ENCODE peak calls at places on chromosome 10, in seven cellular contexts. F is GM23248, O is neuronal stem cell, S is IMR-90, V is fibroblast of lung, A is mammary epithelial cell, Q is mesenchymal stem cell. K is an unnamed sample.
A peak's percentile ranks its signal among the peaks of the same experiment; 100 is the strongest.

GRCh38 chr10:12194752-12195271 is 879 bp downstream of the NUDT5 start:
- DNase-seq in O (no peak), F (peak; percentile 66), Q (peak; percentile 70), A (peak; percentile 41), V (peak; percentile 55), S (peak; percentile 31), K (peak; percentile 74)

GRCh38 chr10:18793951-18794350 is 134.7 kb downstream of the ARL5B start:
- DNase-seq in V (peak; percentile 72), Q (no peak), O (no peak), S (peak; percentile 55), F (peak; percentile 32), A (peak; percentile 14), K (peak; percentile 62)

GRCh38 chr10:93945814-93946213 is 47.9 kb upstream of the PLCE1 start:
- DNase-seq in Q (no peak), F (no peak), V (peak; percentile 5), S (no peak), O (no peak), A (no peak), K (no peak)

GRCh38 chr10:58266003-58266825 is 1.5 kb downstream of the IPMK start:
- DNase-seq in S (peak; percentile 78), Q (peak; percentile 90), O (no peak), V (peak; percentile 67), F (peak; percentile 89), A (peak; percentile 65), K (peak; percentile 78)

GRCh38 chr10:124959564-124959963 is 17.6 kb downstream of the ZRANB1 start:
- DNase-seq in O (no peak), Q (no peak), F (no peak), V (no peak), S (no peak), A (no peak), K (no peak)

GRCh38 chr10:71423268-71423667 is 26.5 kb downstream of the CDH23 start:
- DNase-seq in S (no peak), Q (no peak), V (no peak), A (no peak), O (no peak), F (no peak), K (no peak)

GRCh38 chr10:33422779-33423520 is 88.5 kb upstream of the NRP1 start:
- DNase-seq in Q (no peak), A (no peak), O (no peak), V (peak; percentile 29), F (peak; percentile 34), S (no peak), K (no peak)

GRCh38 chr10:3468919-3469638 is 296.5 kb upstream of the PITRM1 start:
- DNase-seq in F (peak; percentile 96), Q (peak; percentile 95), O (no peak), S (peak; percentile 96), A (peak; percentile 87), V (peak; percentile 99), K (no peak)

GRCh38 chr10:64486149-64486548 is 964.9 kb downstream of the REEP3 start:
- DNase-seq in O (no peak), S (peak; percentile 55), V (peak; percentile 63), Q (peak; percentile 50), A (no peak), F (peak; percentile 3), K (no peak)

GRCh38 chr10:116892873-116893685 is 43.8 kb downstream of the ENO4 start:
- DNase-seq in V (peak; percentile 4), A (no peak), O (no peak), Q (peak; percentile 17), S (no peak), F (no peak), K (no peak)

GRCh38 chr10:103652599-103653281 is 159.2 kb downstream of the NEURL1 start:
- DNase-seq in A (no peak), F (peak; percentile 44), V (no peak), O (no peak), Q (no peak), S (no peak), K (no peak)

GRCh38 chr10:124225468-124226270 is 132.3 kb upstream of the CHST15 start:
- DNase-seq in O (no peak), F (no peak), V (no peak), S (no peak), A (no peak), Q (no peak), K (peak; percentile 81)

GRCh38 chr10:124157286-124157685 is 63.9 kb upstream of the CHST15 start:
- DNase-seq in A (no peak), V (no peak), S (no peak), O (no peak), Q (peak; percentile 39), F (peak; percentile 8), K (no peak)

GRCh38 chr10:127612-128432 is 7.4 kb upstream of the ZMYND11 start:
- DNase-seq in A (no peak), Q (no peak), O (no peak), S (no peak), F (no peak), V (no peak), K (peak; percentile 84)

GRCh38 chr10:113407218-113407617 is 145.6 kb upstream of the HABP2 start:
- DNase-seq in V (no peak), Q (no peak), O (no peak), F (no peak), S (no peak), A (no peak), K (no peak)

GRCh38 chr10:113410618-113411017 is 142.2 kb upstream of the HABP2 start:
- DNase-seq in O (no peak), S (no peak), Q (no peak), A (no peak), V (no peak), F (no peak), K (no peak)

GRCh38 chr10:113411456-113411855 is 141.4 kb upstream of the HABP2 start:
- DNase-seq in F (no peak), Q (no peak), S (no peak), A (no peak), O (no peak), V (no peak), K (no peak)

GRCh38 chr10:113412161-113412560 is 140.7 kb upstream of the HABP2 start:
- DNase-seq in V (no peak), A (no peak), F (peak; percentile 58), Q (no peak), O (no peak), S (no peak), K (no peak)

GRCh38 chr10:113409147-113409546 is 143.7 kb upstream of the HABP2 start:
- DNase-seq in A (no peak), V (no peak), S (no peak), O (no peak), F (no peak), Q (no peak), K (no peak)
- H2AFZ ChIP-seq in A (no peak overlapping the region), V (no peak overlapping the region), S (no peak overlapping the region), O (peak overlapping the region; percentile 50), F (no peak overlapping the region), Q (no peak overlapping the region), K (no peak overlapping the region)

DNA sequence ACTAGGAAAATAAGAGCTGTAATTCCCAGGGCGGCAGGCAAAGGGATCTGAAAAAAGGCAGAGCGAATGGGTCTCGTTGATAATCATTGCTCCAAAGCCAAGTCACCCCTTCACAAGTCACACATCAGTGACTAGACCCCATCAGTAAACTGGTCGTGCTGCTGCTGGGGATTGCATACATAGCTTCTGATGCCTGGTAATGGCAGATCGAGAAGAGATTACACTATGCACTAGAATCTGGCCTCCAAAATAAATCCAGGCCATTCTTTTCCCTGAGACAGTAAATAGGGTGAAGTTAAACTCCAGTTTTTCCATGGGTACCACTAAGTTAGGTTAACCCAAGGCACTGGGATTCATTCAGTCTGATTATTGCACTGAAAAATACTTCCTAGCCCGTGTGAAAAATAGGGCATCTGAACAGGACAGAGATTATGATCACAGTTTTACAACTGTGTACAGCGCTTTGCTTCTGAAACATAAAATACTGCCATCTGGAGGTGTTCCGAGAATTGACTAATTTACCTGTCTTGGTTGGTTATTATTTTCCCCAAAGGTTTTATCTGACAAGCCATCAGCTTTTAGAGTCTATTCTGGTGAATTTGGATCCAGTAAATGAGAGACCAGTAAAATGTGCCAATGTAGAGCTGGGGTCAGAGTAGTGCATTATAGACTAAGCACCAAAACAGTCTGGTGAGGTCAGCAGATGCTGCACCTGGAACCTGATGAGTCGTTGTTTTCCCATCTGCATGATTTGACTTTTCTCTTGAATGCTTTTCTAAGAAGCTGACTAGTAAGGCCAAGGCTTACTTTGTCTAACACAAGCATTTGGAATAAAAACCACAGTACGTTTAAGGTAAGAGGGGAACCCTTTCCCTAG is 82.9 kb upstream of the AFAP1L2 start:
- DNase-seq in O (no peak), S (peak; percentile 84), V (peak; percentile 29), Q (no peak), A (peak; percentile 84), F (no peak), K (no peak)
- H3K9ac ChIP-seq in O (no peak overlapping the region), S (no peak overlapping the region), V (no peak overlapping the region), Q (no peak overlapping the region), A (no peak overlapping the region), F (no peak overlapping the region), K (no peak overlapping the region)

GRCh38 chr10:13472359-13472758 is 56.5 kb downstream of the BEND7 start:
- DNase-seq in F (no peak), V (no peak), Q (no peak), O (no peak), S (no peak), A (no peak), K (no peak)
- H2AFZ ChIP-seq in F (no peak overlapping the region), V (no peak overlapping the region), Q (no peak overlapping the region), O (no peak overlapping the region), S (no peak overlapping the region), A (no peak overlapping the region), K (no peak overlapping the region)

DNA sequence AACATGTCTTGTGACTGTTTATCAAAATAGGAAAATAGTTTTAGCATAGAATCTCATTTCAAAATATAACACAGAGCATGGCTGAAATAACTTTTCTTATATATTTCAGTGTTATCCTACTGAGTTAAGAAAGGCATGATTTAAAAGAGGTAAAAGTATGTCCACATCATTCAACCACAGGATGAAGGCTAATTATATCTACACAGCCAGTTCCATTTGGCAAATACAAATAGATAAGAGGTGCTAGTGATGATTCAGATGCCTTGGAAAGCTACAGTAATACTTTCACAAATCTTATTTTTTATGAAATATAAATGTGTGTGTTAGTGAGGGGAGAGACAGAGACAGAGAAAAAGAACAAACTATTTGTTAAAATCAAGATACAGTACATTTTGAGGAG is 42.9 kb upstream of the PCDH15 start:
- DNase-seq in S (no peak), F (no peak), O (no peak), V (no peak), Q (no peak), A (no peak), K (no peak)
- H3K9ac ChIP-seq in S (no peak overlapping the region), F (no peak overlapping the region), O (no peak overlapping the region), V (no peak overlapping the region), Q (no peak overlapping the region), A (no peak overlapping the region), K (no peak overlapping the region)

GRCh38 chr10:5467634-5468255 is 31.6 kb downstream of the CALML5 start:
- DNase-seq in A (no peak), O (no peak), V (no peak), S (no peak), Q (no peak), F (no peak), K (no peak)
- H2AFZ ChIP-seq in A (no peak overlapping the region), O (no peak overlapping the region), V (no peak overlapping the region), S (peak overlapping the region; percentile 6), Q (no peak overlapping the region), F (no peak overlapping the region), K (no peak overlapping the region)

K was measured in Karpas-422.